ENCODE peak calls at places on chromosome 1, in four cellular contexts. X, T, D and Z are unnamed samples.

GRCh38 chr1:9101510-9102146 is 27.3 kb downstream of the GPR157 start:
- DNase-seq in X (peak), T (no peak), D (no peak), Z (peak)

GRCh38 chr1:154420172-154420571 is 15.0 kb downstream of the IL6R start:
- DNase-seq in X (no peak), T (peak), D (peak), Z (no peak)

GRCh38 chr1:26839779-26840178 is 13.3 kb downstream of the ZDHHC18 start:
- DNase-seq in X (no peak), T (no peak), D (no peak), Z (no peak)

GRCh38 chr1:36304970-36305914 is 926 bp upstream of the SH3D21 start:
- DNase-seq in X (no peak), T (no peak), D (no peak), Z (no peak)

GRCh38 chr1:201320168-201320842 is 37.0 kb downstream of the PKP1 start:
- DNase-seq in X (no peak), T (no peak), D (no peak), Z (no peak)

GRCh38 chr1:22341791-22342605 is 109.7 kb upstream of the ZBTB40 start:
- DNase-seq in X (peak), T (no peak), D (no peak), Z (no peak)

GRCh38 chr1:230681599-230681998 is 32.3 kb downstream of the AGT start:
- DNase-seq in X (peak), T (no peak), D (no peak), Z (peak)

GRCh38 chr1:58794585-58794984 is 10.7 kb upstream of the JUN start:
- DNase-seq in X (no peak), T (no peak), D (no peak), Z (no peak)

GRCh38 chr1:157284446-157284845 is 146.3 kb upstream of the ETV3 start:
- DNase-seq in X (no peak), T (no peak), D (no peak), Z (no peak)

GRCh38 chr1:42753070-42753469 is 13.0 kb upstream of the CLDN19 start:
- DNase-seq in X (no peak), T (no peak), D (no peak), Z (no peak)

GRCh38 chr1:46725736-46726108 is 6.8 kb upstream of the EFCAB14 start:
- DNase-seq in X (no peak), T (no peak), D (no peak), Z (no peak)

GRCh38 chr1:201649776-201650607 is 111.1 kb downstream of the NAV1 start:
- DNase-seq in X (peak), T (peak), D (no peak), Z (peak)

GRCh38 chr1:225700889-225701465 is 48.1 kb upstream of the ENAH start:
- DNase-seq in X (no peak), T (no peak), D (no peak), Z (no peak)

GRCh38 chr1:241765390-241765789 is 82.6 kb upstream of the EXO1 start:
- DNase-seq in X (no peak), T (no peak), D (no peak), Z (no peak)

GRCh38 chr1:174775621-174776020 is 224.1 kb upstream of the CACYBP start:
- DNase-seq in X (no peak), T (no peak), D (no peak), Z (no peak)

GRCh38 chr1:62131093-62131725 is 63.4 kb upstream of the L1TD1 start:
- DNase-seq in X (no peak), T (peak), D (no peak), Z (peak)

GRCh38 chr1:201496296-201496690 is 10.6 kb downstream of the CSRP1 start:
- DNase-seq in X (peak), T (no peak), D (no peak), Z (no peak)